ENCODE peak calls at places on chromosomes 16 and 17, in nine cellular contexts. One of them, this sample, is unnamed.

GRCh38 chr16:73126453-73126853 is 78.5 kb upstream of the ZFHX3 start:
- DNase-seq in OCI-LY7: no peak
- DNase-seq in heart left ventricle: no peak
- DNase-seq in kidney: no peak
- DNase-seq in H1: no peak
- DNase-seq in prostate gland: no peak
- DNase-seq in hepatocyte: peak; percentile 60
- DNase-seq in MM.1S: no peak
- DNase-seq in GM12878: no peak
- DNase-seq in this sample: no peak

GRCh38 chr16:27811881-27812280 is 251.6 kb downstream of the GSG1L start:
- DNase-seq in MM.1S: no peak
- DNase-seq in OCI-LY7: no peak
- DNase-seq in GM12878: no peak
- DNase-seq in heart left ventricle: no peak
- DNase-seq in kidney: no peak
- DNase-seq in H1: no peak
- DNase-seq in prostate gland: no peak
- DNase-seq in hepatocyte: no peak
- DNase-seq in this sample: no peak

GRCh38 chr17:40938981-40939380 is 1.5 kb upstream of the KRT23 start:
- DNase-seq in prostate gland: no peak
- DNase-seq in MM.1S: no peak
- DNase-seq in kidney: no peak
- DNase-seq in hepatocyte: no peak
- DNase-seq in H1: no peak
- DNase-seq in OCI-LY7: no peak
- DNase-seq in heart left ventricle: no peak
- DNase-seq in GM12878: no peak
- DNase-seq in this sample: no peak

GRCh38 chr17:31433091-31433790 is 41.8 kb downstream of the RAB11FIP4 start:
- DNase-seq in GM12878: no peak
- DNase-seq in MM.1S: peak; percentile 72
- DNase-seq in heart left ventricle: no peak
- DNase-seq in H1: no peak
- DNase-seq in prostate gland: no peak
- DNase-seq in kidney: peak; percentile 63
- DNase-seq in OCI-LY7: no peak
- DNase-seq in hepatocyte: no peak
- DNase-seq in this sample: peak; percentile 45

GRCh38 chr17:1515640-1516402 is 591 bp downstream of the INPP5K start:
- DNase-seq in prostate gland: peak; percentile 69
- DNase-seq in MM.1S: peak; percentile 86
- DNase-seq in hepatocyte: peak; percentile 88
- DNase-seq in H1: peak; percentile 49
- DNase-seq in GM12878: peak; percentile 70
- DNase-seq in kidney: no peak
- DNase-seq in OCI-LY7: peak; percentile 85
- DNase-seq in heart left ventricle: peak; percentile 59
- DNase-seq in this sample: peak; percentile 91

GRCh38 chr16:26665166-26665939 is 401.4 kb upstream of the C16orf82 start:
- DNase-seq in hepatocyte: no peak
- DNase-seq in GM12878: no peak
- DNase-seq in prostate gland: no peak
- DNase-seq in kidney: no peak
- DNase-seq in heart left ventricle: no peak
- DNase-seq in H1: no peak
- DNase-seq in OCI-LY7: no peak
- DNase-seq in MM.1S: no peak
- DNase-seq in this sample: no peak

GRCh38 chr16:23974223-23974622 is 138.4 kb downstream of the PRKCB start:
- DNase-seq in hepatocyte: peak; percentile 32
- DNase-seq in OCI-LY7: no peak
- DNase-seq in H1: peak; percentile 29
- DNase-seq in MM.1S: no peak
- DNase-seq in GM12878: no peak
- DNase-seq in heart left ventricle: no peak
- DNase-seq in prostate gland: no peak
- DNase-seq in kidney: no peak
- DNase-seq in this sample: no peak

GRCh38 chr16:15950167-15950854 is 895 bp downstream of the ABCC1 start:
- DNase-seq in hepatocyte: peak; percentile 36
- DNase-seq in OCI-LY7: peak; percentile 58
- DNase-seq in kidney: no peak
- DNase-seq in prostate gland: peak; percentile 42
- DNase-seq in MM.1S: peak; percentile 44
- DNase-seq in GM12878: no peak
- DNase-seq in heart left ventricle: peak; percentile 13
- DNase-seq in H1: no peak
- DNase-seq in this sample: peak; percentile 61

GRCh38 chr17:35944151-35944550 is 638 bp upstream of the LYZL6 start:
- DNase-seq in MM.1S: no peak
- DNase-seq in OCI-LY7: no peak
- DNase-seq in heart left ventricle: no peak
- DNase-seq in GM12878: no peak
- DNase-seq in kidney: no peak
- DNase-seq in prostate gland: no peak
- DNase-seq in hepatocyte: no peak
- DNase-seq in H1: no peak
- DNase-seq in this sample: no peak

GRCh38 chr17:72556944-72557826 is 436.4 kb downstream of the SOX9 start:
- DNase-seq in heart left ventricle: peak; percentile 27
- DNase-seq in hepatocyte: peak; percentile 87
- DNase-seq in GM12878: no peak
- DNase-seq in H1: no peak
- DNase-seq in kidney: peak; percentile 82
- DNase-seq in prostate gland: peak; percentile 65
- DNase-seq in OCI-LY7: peak; percentile 74
- DNase-seq in MM.1S: peak; percentile 66
- DNase-seq in this sample: peak; percentile 72

GRCh38 chr17:43169561-43170139 is 1.4 kb upstream of the NBR1 start:
- DNase-seq in hepatocyte: peak; percentile 65
- DNase-seq in kidney: peak; percentile 71
- DNase-seq in MM.1S: no peak
- DNase-seq in GM12878: no peak
- DNase-seq in OCI-LY7: peak; percentile 25
- DNase-seq in prostate gland: peak; percentile 54
- DNase-seq in heart left ventricle: peak; percentile 15
- DNase-seq in H1: no peak
- DNase-seq in this sample: peak; percentile 46

GRCh38 chr17:40101367-40102210 is 1.2 kb upstream of the NR1D1 start:
- DNase-seq in hepatocyte: no peak
- DNase-seq in OCI-LY7: no peak
- DNase-seq in GM12878: no peak
- DNase-seq in MM.1S: no peak
- DNase-seq in heart left ventricle: no peak
- DNase-seq in prostate gland: no peak
- DNase-seq in kidney: no peak
- DNase-seq in H1: no peak
- DNase-seq in this sample: no peak

GRCh38 chr16:85846461-85846860 is 47.0 kb downstream of the COX4I1 start:
- DNase-seq in heart left ventricle: no peak
- DNase-seq in GM12878: no peak
- DNase-seq in kidney: peak; percentile 45
- DNase-seq in OCI-LY7: no peak
- DNase-seq in H1: no peak
- DNase-seq in MM.1S: no peak
- DNase-seq in hepatocyte: no peak
- DNase-seq in prostate gland: no peak
- DNase-seq in this sample: no peak

GRCh38 chr17:8004899-8005298 is 2.5 kb downstream of the GUCY2D start:
- DNase-seq in hepatocyte: no peak
- DNase-seq in prostate gland: no peak
- DNase-seq in OCI-LY7: no peak
- DNase-seq in H1: no peak
- DNase-seq in MM.1S: no peak
- DNase-seq in heart left ventricle: no peak
- DNase-seq in kidney: peak; percentile 23
- DNase-seq in GM12878: no peak
- DNase-seq in this sample: no peak

GRCh38 chr16:10314811-10315210 is 71.0 kb upstream of the ATF7IP2 start:
- DNase-seq in GM12878: no peak
- DNase-seq in OCI-LY7: peak; percentile 66
- DNase-seq in H1: no peak
- DNase-seq in kidney: no peak
- DNase-seq in hepatocyte: no peak
- DNase-seq in heart left ventricle: no peak
- DNase-seq in MM.1S: peak; percentile 48
- DNase-seq in prostate gland: no peak
- DNase-seq in this sample: peak; percentile 39

GRCh38 chr17:75872434-75873351 is 5.7 kb downstream of the TRIM47 start:
- DNase-seq in prostate gland: peak; percentile 76
- DNase-seq in MM.1S: peak; percentile 69
- DNase-seq in OCI-LY7: no peak
- DNase-seq in heart left ventricle: peak; percentile 90
- DNase-seq in GM12878: no peak
- DNase-seq in H1: no peak
- DNase-seq in kidney: peak; percentile 93
- DNase-seq in hepatocyte: peak; percentile 86
- DNase-seq in this sample: no peak

GRCh38 chr17:81868674-81869220 is 2.4 kb downstream of the ARHGDIA start:
- DNase-seq in MM.1S: no peak
- DNase-seq in hepatocyte: peak; percentile 83
- DNase-seq in prostate gland: no peak
- DNase-seq in H1: no peak
- DNase-seq in GM12878: no peak
- DNase-seq in heart left ventricle: no peak
- DNase-seq in kidney: peak; percentile 88
- DNase-seq in OCI-LY7: peak; percentile 37
- DNase-seq in this sample: no peak

GRCh38 chr17:16918443-16918842 is 53.5 kb downstream of the TNFRSF13B start:
- DNase-seq in kidney: no peak
- DNase-seq in OCI-LY7: no peak
- DNase-seq in prostate gland: peak; percentile 46
- DNase-seq in H1: no peak
- DNase-seq in MM.1S: no peak
- DNase-seq in hepatocyte: no peak
- DNase-seq in heart left ventricle: no peak
- DNase-seq in GM12878: no peak
- DNase-seq in this sample: no peak

GRCh38 chr17:16912021-16912962 is 59.6 kb downstream of the TNFRSF13B start:
- DNase-seq in OCI-LY7: no peak
- DNase-seq in GM12878: no peak
- DNase-seq in kidney: peak; percentile 18
- DNase-seq in MM.1S: no peak
- DNase-seq in hepatocyte: no peak
- DNase-seq in H1: no peak
- DNase-seq in prostate gland: no peak
- DNase-seq in heart left ventricle: no peak
- DNase-seq in this sample: no peak

GRCh38 chr17:16916557-16916920 is 55.4 kb downstream of the TNFRSF13B start:
- DNase-seq in MM.1S: no peak
- DNase-seq in OCI-LY7: no peak
- DNase-seq in prostate gland: no peak
- DNase-seq in hepatocyte: no peak
- DNase-seq in kidney: no peak
- DNase-seq in GM12878: no peak
- DNase-seq in heart left ventricle: no peak
- DNase-seq in H1: no peak
- DNase-seq in this sample: no peak

GRCh38 chr17:16917995-16918394 is 53.9 kb downstream of the TNFRSF13B start:
- DNase-seq in OCI-LY7: no peak
- DNase-seq in heart left ventricle: no peak
- DNase-seq in H1: no peak
- DNase-seq in hepatocyte: no peak
- DNase-seq in GM12878: no peak
- DNase-seq in kidney: no peak
- DNase-seq in MM.1S: no peak
- DNase-seq in prostate gland: no peak
- DNase-seq in this sample: no peak

GRCh38 chr17:16915752-16916556 is 56.0 kb downstream of the TNFRSF13B start:
- DNase-seq in OCI-LY7: peak; percentile 81
- DNase-seq in kidney: no peak
- DNase-seq in heart left ventricle: no peak
- DNase-seq in hepatocyte: peak; percentile 64
- DNase-seq in GM12878: peak; percentile 17
- DNase-seq in prostate gland: no peak
- DNase-seq in MM.1S: peak; percentile 84
- DNase-seq in H1: peak; percentile 41
- DNase-seq in this sample: peak; percentile 84
- TF ChIP-seq CTCF in OCI-LY7: peak; percentile 85
- TF ChIP-seq CTCF in kidney: peak; percentile 12
- TF ChIP-seq CTCF in heart left ventricle: peak; percentile 26
- TF ChIP-seq CTCF in hepatocyte: peak; percentile 36
- TF ChIP-seq CTCF in GM12878: peak; percentile 69
- TF ChIP-seq CTCF in prostate gland: no peak
- TF ChIP-seq CTCF in MM.1S: peak; percentile 85
- TF ChIP-seq CTCF in H1: peak; percentile 66
- TF ChIP-seq CTCF in this sample: peak; percentile 77

DNA sequence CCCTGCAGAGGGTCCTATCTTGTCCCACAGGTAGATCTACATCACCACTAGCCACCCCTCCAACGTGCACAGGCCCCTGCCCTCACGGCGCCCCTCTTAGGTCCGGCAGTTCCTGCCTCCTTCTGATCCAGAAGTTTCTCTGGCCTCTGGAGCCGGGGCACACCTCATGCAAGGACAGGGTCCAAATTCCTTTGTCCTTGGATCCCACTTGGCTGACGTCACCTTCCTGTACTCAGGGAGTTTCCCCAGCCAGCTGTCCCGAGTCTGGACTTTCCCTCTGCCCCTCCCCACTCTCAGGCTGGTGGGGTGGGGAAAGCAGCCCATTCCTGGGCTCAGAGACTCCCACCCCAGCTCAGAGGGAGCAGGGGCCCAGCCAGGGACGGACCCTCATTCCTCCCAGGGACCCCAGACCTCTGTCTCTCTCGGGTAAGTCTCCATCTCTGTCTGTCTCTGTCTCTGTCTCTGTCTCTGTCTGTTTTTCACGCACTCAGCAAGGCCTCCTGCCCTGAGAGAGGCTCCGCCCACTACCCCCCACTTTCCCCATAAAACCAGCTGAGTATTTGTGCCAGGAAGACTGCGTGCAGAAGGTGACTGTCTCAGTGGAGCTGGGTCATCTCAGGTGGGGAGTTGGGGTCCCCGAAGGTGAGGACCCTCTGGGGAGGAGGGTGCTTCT is at the start of gene IL32:
- DNase-seq in hepatocyte: peak; percentile 89
- DNase-seq in GM12878: no peak
- DNase-seq in H1: no peak
- DNase-seq in OCI-LY7: no peak
- DNase-seq in heart left ventricle: peak; percentile 88
- DNase-seq in kidney: peak; percentile 83
- DNase-seq in MM.1S: no peak
- DNase-seq in prostate gland: no peak
- DNase-seq in this sample: peak; percentile 65
- H3K4me3 ChIP-seq in hepatocyte: no peak within 1 kb of the TSS
- H3K4me3 ChIP-seq in GM12878: peak within 1 kb of the TSS; percentile 62
- H3K4me3 ChIP-seq in H1: no peak within 1 kb of the TSS
- H3K4me3 ChIP-seq in OCI-LY7: no peak within 1 kb of the TSS
- H3K4me3 ChIP-seq in heart left ventricle: peak within 1 kb of the TSS; percentile 62
- H3K4me3 ChIP-seq in kidney: peak within 1 kb of the TSS; percentile 64
- H3K4me3 ChIP-seq in MM.1S: no peak within 1 kb of the TSS
- H3K4me3 ChIP-seq in prostate gland: peak within 1 kb of the TSS; percentile 6
- H3K4me3 ChIP-seq in this sample: peak within 1 kb of the TSS; percentile 58

GRCh38 chr16:64596196-64596595 is 525.7 kb downstream of the CDH11 start:
- DNase-seq in heart left ventricle: no peak
- DNase-seq in H1: no peak
- DNase-seq in kidney: no peak
- DNase-seq in MM.1S: no peak
- DNase-seq in prostate gland: no peak
- DNase-seq in OCI-LY7: no peak
- DNase-seq in hepatocyte: no peak
- DNase-seq in GM12878: no peak
- DNase-seq in this sample: no peak
- TF ChIP-seq CTCF in heart left ventricle: no peak
- TF ChIP-seq CTCF in H1: no peak
- TF ChIP-seq CTCF in kidney: no peak
- TF ChIP-seq CTCF in MM.1S: no peak
- TF ChIP-seq CTCF in prostate gland: no peak
- TF ChIP-seq CTCF in OCI-LY7: no peak
- TF ChIP-seq CTCF in hepatocyte: no peak
- TF ChIP-seq CTCF in GM12878: no peak
- TF ChIP-seq CTCF in this sample: no peak

GRCh38 chr17:78977992-78978973 is 1.4 kb downstream of the LGALS3BP start:
- DNase-seq in H1: no peak
- DNase-seq in heart left ventricle: peak; percentile 61
- DNase-seq in prostate gland: no peak
- DNase-seq in GM12878: no peak
- DNase-seq in MM.1S: no peak
- DNase-seq in hepatocyte: no peak
- DNase-seq in kidney: peak; percentile 71
- DNase-seq in OCI-LY7: no peak
- DNase-seq in this sample: no peak
- H3K4me3 ChIP-seq in H1: no peak overlapping the region
- H3K4me3 ChIP-seq in heart left ventricle: peak overlapping the region; percentile 57
- H3K4me3 ChIP-seq in prostate gland: peak overlapping the region; percentile 31
- H3K4me3 ChIP-seq in GM12878: no peak overlapping the region
- H3K4me3 ChIP-seq in MM.1S: no peak overlapping the region
- H3K4me3 ChIP-seq in hepatocyte: no peak overlapping the region
- H3K4me3 ChIP-seq in kidney: no peak overlapping the region
- H3K4me3 ChIP-seq in OCI-LY7: no peak overlapping the region
- H3K4me3 ChIP-seq in this sample: no peak overlapping the region

This sample was measured in GM12865.